ENCODE peak calls at places on chromosome 9, in four cellular contexts. One of them, this sample, is unnamed.

GRCh38 chr9:107674252-107674936 is 184.8 kb upstream of the KLF4 start:
- DNase-seq in GM12878: no peak
- DNase-seq in HepG2: no peak
- DNase-seq in A549: no peak
- DNase-seq in this sample: no peak

GRCh38 chr9:134099123-134099761 is 31.4 kb upstream of the BRD3 start:
- DNase-seq in HepG2: peak
- DNase-seq in A549: peak
- DNase-seq in GM12878: peak
- DNase-seq in this sample: no peak

GRCh38 chr9:36598281-36598680 is 25.6 kb downstream of the MELK start:
- DNase-seq in GM12878: no peak
- DNase-seq in HepG2: no peak
- DNase-seq in A549: no peak
- DNase-seq in this sample: no peak

GRCh38 chr9:92664394-92665152 is 5.4 kb downstream of the IPPK start:
- DNase-seq in A549: no peak
- DNase-seq in GM12878: no peak
- DNase-seq in HepG2: no peak
- DNase-seq in this sample: no peak

GRCh38 chr9:120845255-120845654 is 2.5 kb upstream of the PSMD5 start:
- DNase-seq in HepG2: no peak
- DNase-seq in GM12878: no peak
- DNase-seq in A549: no peak
- DNase-seq in this sample: no peak

GRCh38 chr9:70405808-70406445 is 8.5 kb downstream of the KLF9 start:
- DNase-seq in HepG2: no peak
- DNase-seq in A549: no peak
- DNase-seq in GM12878: no peak
- DNase-seq in this sample: no peak

GRCh38 chr9:89880161-89880560 is 275.3 kb downstream of the GADD45G start:
- DNase-seq in GM12878: no peak
- DNase-seq in A549: no peak
- DNase-seq in HepG2: no peak
- DNase-seq in this sample: no peak

GRCh38 chr9:89277454-89277853 is 33.5 kb upstream of the CKS2 start:
- DNase-seq in A549: no peak
- DNase-seq in HepG2: no peak
- DNase-seq in GM12878: peak
- DNase-seq in this sample: no peak

GRCh38 chr9:114694146-114694545 is 12.2 kb upstream of the TEX48 start:
- DNase-seq in A549: no peak
- DNase-seq in HepG2: no peak
- DNase-seq in GM12878: no peak
- DNase-seq in this sample: no peak

GRCh38 chr9:2267171-2267740 is 252.1 kb downstream of the SMARCA2 start:
- DNase-seq in A549: no peak
- DNase-seq in GM12878: no peak
- DNase-seq in HepG2: no peak
- DNase-seq in this sample: no peak

GRCh38 chr9:110604101-110604710 is 24.7 kb upstream of the SVEP1 start:
- DNase-seq in A549: no peak
- DNase-seq in GM12878: no peak
- DNase-seq in HepG2: no peak
- DNase-seq in this sample: no peak

GRCh38 chr9:130583271-130583670 is 3.9 kb downstream of the FUBP3 start:
- DNase-seq in GM12878: no peak
- DNase-seq in HepG2: no peak
- DNase-seq in A549: no peak
- DNase-seq in this sample: no peak

GRCh38 chr9:130575514-130575913 is 3.9 kb upstream of the FUBP3 start:
- DNase-seq in A549: no peak
- DNase-seq in GM12878: no peak
- DNase-seq in HepG2: no peak
- DNase-seq in this sample: no peak

GRCh38 chr9:130578865-130579737 is at the start of gene FUBP3:
- DNase-seq in A549: peak
- DNase-seq in GM12878: peak
- DNase-seq in HepG2: peak
- DNase-seq in this sample: peak

GRCh38 chr9:130576176-130576575 is 3.2 kb upstream of the FUBP3 start:
- DNase-seq in GM12878: no peak
- DNase-seq in HepG2: no peak
- DNase-seq in A549: no peak
- DNase-seq in this sample: no peak

DNA sequence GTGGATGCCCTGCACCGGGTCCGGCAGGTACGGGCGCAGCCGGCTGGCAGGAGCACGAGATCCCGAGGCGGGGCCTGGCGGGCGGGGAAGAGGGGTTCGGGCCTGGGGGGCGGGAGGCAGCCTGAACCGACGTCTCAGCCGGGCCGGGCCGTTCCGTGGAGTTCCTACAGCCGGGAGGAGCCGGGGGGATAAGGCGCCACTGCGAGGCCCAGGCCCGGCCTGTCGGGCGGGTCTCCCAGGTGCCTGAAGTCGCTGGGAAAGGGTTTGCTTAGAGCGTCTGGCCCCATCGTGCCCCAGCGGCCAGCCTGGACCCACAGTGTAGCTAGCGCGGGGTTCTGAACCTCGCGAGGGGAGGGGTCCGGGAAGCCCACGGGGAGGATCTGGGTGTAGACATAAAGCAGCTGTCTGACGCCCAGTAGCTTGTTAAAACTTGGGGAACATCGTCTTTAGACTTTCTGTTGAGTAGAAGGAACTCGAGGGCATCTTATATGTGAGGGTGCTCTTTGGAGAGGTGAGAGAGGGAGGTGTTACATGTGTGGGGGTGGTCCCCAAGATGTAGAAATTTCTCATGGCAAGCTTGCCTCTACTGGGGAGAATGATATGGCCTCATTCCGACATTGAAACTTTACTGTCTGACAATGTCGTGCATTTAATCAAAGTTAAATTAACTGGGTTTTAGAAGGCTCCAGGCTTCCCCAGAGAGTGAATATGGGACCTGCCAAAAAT is 524 bp downstream of the FUBP3 start:
- DNase-seq in GM12878: no peak
- DNase-seq in A549: peak
- DNase-seq in HepG2: no peak
- DNase-seq in this sample: no peak
- TF ChIP-seq PBX3 in GM12878: no peak
- TF ChIP-seq PBX3 in A549: no peak
- TF ChIP-seq PBX3 in HepG2: no peak
- TF ChIP-seq PBX3 in this sample: no peak

GRCh38 chr9:131149678-131150033 is 24.3 kb downstream of the NUP214 start:
- DNase-seq in GM12878: no peak
- DNase-seq in HepG2: no peak
- DNase-seq in A549: no peak
- DNase-seq in this sample: no peak

GRCh38 chr9:131142160-131142559 is 16.8 kb downstream of the NUP214 start:
- DNase-seq in A549: no peak
- DNase-seq in HepG2: no peak
- DNase-seq in GM12878: no peak
- DNase-seq in this sample: no peak

GRCh38 chr9:131145245-131145644 is 19.9 kb downstream of the NUP214 start:
- DNase-seq in GM12878: no peak
- DNase-seq in A549: no peak
- DNase-seq in HepG2: no peak
- DNase-seq in this sample: no peak

GRCh38 chr9:131148966-131149677 is 23.7 kb downstream of the NUP214 start:
- DNase-seq in A549: no peak
- DNase-seq in HepG2: no peak
- DNase-seq in GM12878: no peak
- DNase-seq in this sample: no peak

DNA sequence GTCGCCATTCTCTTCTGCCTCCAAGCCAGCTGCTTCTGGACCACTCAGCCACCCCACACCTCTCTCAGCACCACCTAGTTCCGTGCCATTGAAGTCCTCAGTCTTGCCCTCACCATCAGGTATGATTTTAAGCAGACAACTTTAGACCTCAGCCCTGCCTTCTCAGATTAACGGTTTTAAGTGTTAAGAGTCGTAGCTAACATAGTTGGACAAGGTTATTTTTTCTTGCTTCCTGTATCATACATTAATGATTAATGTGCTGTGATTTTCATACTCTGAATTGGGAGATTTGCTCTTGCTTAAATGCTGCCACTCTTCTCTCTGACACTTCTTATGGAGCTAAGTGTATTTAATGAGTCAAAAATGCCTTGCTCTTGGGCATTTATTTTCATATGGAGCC is 20.8 kb downstream of the NUP214 start:
- DNase-seq in GM12878: no peak
- DNase-seq in HepG2: no peak
- DNase-seq in A549: no peak
- DNase-seq in this sample: no peak
- TF ChIP-seq PBX3 in GM12878: no peak
- TF ChIP-seq PBX3 in HepG2: no peak
- TF ChIP-seq PBX3 in A549: no peak
- TF ChIP-seq PBX3 in this sample: no peak

DNA sequence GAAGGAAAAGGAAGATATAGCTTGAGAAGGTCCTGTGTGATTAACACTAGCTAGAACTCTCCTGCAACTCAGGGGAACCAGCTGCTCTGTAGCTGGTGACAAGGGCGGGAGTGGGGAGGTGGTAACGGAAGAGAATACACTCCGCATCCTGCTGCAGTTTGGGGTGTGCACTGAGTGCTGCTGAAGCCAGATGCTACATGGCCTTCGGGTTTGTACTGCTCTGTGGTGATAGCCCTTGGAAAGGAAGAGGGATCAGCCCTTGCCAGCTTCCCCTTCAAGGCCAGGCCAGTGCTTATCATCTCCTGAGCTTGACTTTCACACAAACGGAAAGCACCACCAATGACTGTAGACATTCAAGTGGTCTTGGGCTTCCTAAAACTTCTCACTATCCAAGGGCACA is 34.3 kb downstream of the FRMD3 start:
- DNase-seq in A549: no peak
- DNase-seq in GM12878: no peak
- DNase-seq in HepG2: no peak
- DNase-seq in this sample: no peak
- TF ChIP-seq PBX3 in A549: no peak
- TF ChIP-seq PBX3 in GM12878: no peak
- TF ChIP-seq PBX3 in HepG2: no peak
- TF ChIP-seq PBX3 in this sample: no peak

GRCh38 chr9:128139621-128140020 is 9.6 kb upstream of the LCN2 start:
- DNase-seq in HepG2: no peak
- DNase-seq in GM12878: no peak
- DNase-seq in A549: no peak
- DNase-seq in this sample: no peak

GRCh38 chr9:128138001-128138400 is 10.5 kb upstream of the PTGES2 start:
- DNase-seq in A549: no peak
- DNase-seq in HepG2: no peak
- DNase-seq in GM12878: no peak
- DNase-seq in this sample: no peak

GRCh38 chr9:128142061-128142460 is 7.2 kb upstream of the LCN2 start:
- DNase-seq in GM12878: no peak
- DNase-seq in A549: no peak
- DNase-seq in HepG2: no peak
- DNase-seq in this sample: no peak

GRCh38 chr9:128141604-128142003 is 7.6 kb upstream of the LCN2 start:
- DNase-seq in HepG2: no peak
- DNase-seq in A549: no peak
- DNase-seq in GM12878: no peak
- DNase-seq in this sample: no peak

DNA sequence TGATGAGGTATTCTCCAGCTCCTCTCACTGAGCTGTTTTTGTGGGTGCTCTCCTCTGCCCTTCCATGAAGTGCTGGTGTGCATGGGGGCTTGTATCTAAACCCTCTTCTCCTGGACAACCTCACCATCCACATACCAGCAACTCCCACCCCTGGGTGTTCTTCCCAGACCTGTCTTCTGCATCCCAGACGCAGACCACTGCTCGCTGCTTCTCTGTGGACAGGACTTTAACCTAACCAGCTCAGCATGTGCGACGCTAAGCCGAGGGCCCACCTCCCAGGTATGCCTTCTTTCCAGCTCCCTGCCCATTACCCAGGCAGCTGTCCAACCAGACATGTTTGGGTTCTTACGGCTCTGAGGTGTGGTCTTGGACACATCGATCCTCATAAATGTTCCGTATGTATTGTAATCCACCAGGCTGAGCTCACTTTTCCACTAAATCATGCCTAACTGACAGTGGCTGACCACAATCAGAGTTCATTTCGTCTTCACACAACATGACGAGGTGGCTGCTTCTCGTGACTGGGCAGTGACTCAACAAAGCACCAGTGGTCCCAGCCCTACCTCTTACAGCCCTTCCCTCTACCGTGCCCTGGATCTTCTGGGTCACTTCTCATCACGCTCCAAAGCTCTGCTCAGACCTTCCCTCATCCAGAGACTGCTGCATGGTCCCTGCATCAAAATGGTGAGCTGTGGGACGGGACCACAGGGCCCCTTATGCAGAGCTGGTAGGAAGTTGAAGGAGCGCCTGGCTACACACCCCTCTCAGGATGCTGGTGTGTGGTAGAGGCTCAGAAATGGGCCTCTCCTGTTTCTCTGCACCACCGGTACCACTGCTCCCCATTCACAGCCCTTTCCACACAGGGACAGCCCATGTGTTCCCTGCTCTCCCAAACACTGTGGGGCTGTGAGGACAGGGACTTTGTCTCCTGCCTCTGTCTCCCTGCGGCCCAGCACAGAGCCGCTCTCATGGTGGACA is 9.6 kb upstream of the PTGES2 start:
- DNase-seq in GM12878: no peak
- DNase-seq in A549: no peak
- DNase-seq in HepG2: no peak
- DNase-seq in this sample: no peak
- TF ChIP-seq PBX3 in GM12878: no peak
- TF ChIP-seq PBX3 in A549: no peak
- TF ChIP-seq PBX3 in HepG2: no peak
- TF ChIP-seq PBX3 in this sample: peak

GRCh38 chr9:123028136-123028535 is 5.3 kb upstream of the GPR21 start:
- DNase-seq in GM12878: no peak
- DNase-seq in HepG2: no peak
- DNase-seq in A549: no peak
- DNase-seq in this sample: no peak
- TF ChIP-seq PBX3 in GM12878: no peak
- TF ChIP-seq PBX3 in HepG2: no peak
- TF ChIP-seq PBX3 in A549: no peak
- TF ChIP-seq PBX3 in this sample: no peak

GRCh38 chr9:4576448-4576847 is 85.6 kb upstream of the PLPP6 start:
- DNase-seq in GM12878: no peak
- DNase-seq in HepG2: no peak
- DNase-seq in A549: no peak
- DNase-seq in this sample: no peak
- TF ChIP-seq PBX3 in GM12878: no peak
- TF ChIP-seq PBX3 in HepG2: no peak
- TF ChIP-seq PBX3 in A549: no peak
- TF ChIP-seq PBX3 in this sample: no peak

GRCh38 chr9:127122176-127123151 is at the start of gene ANGPTL2:
- DNase-seq in A549: no peak
- DNase-seq in GM12878: no peak
- DNase-seq in HepG2: peak
- DNase-seq in this sample: peak
- TF ChIP-seq PBX3 in A549: no peak
- TF ChIP-seq PBX3 in GM12878: no peak
- TF ChIP-seq PBX3 in HepG2: no peak
- TF ChIP-seq PBX3 in this sample: peak

DNA sequence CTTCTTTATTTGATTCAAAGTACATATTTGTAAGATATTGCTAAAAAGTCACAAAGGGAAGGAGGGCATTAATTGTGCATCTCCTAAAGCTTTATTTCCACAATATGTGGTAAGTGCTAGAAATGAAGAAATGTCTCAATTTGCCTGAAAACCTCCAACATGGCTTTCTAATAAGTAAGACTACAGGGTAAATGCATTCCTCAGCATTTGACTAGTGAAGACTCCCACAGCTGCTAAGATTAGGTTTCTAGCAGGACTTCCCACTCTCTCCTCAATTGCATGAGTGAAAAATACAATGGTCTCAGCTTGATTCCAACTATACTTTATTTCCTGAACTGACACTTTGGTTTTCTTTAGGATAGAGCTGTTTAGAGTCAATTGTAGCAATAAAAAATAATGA is 162.1 kb downstream of the ELAVL2 start:
- DNase-seq in A549: no peak
- DNase-seq in HepG2: no peak
- DNase-seq in GM12878: no peak
- DNase-seq in this sample: no peak
- TF ChIP-seq PBX3 in A549: no peak
- TF ChIP-seq PBX3 in HepG2: no peak
- TF ChIP-seq PBX3 in GM12878: no peak
- TF ChIP-seq PBX3 in this sample: no peak